ENCODE peak calls at places on chromosomes 1 and 21, in ten cellular contexts. U, C, K, T, B, S, V, P, N and F are unnamed samples.

GRCh38 chr1:210407207-210407886 is 78.6 kb downstream of the HHAT start:
- DNase-seq in C (peak), P (peak), V (peak), N (peak), S (no peak), K (peak), B (peak), U (peak), T (peak), F (peak)

GRCh38 chr1:22331618-22332017 is 120.0 kb upstream of the ZBTB40 start:
- DNase-seq in C (no peak), U (no peak), V (no peak), P (no peak), K (no peak), S (no peak), N (peak), T (no peak), B (no peak), F (no peak)

GRCh38 chr1:173509797-173510196 is 32.7 kb downstream of the PRDX6 start:
- DNase-seq in U (no peak), B (no peak), V (no peak), T (no peak), P (no peak), C (no peak), K (no peak), S (no peak), N (no peak), F (no peak)

GRCh38 chr1:109910963-109911798 is 532 bp downstream of the CSF1 start:
- DNase-seq in K (no peak), V (no peak), B (peak), T (no peak), S (no peak), C (no peak), U (peak), P (no peak), N (peak), F (no peak)

GRCh38 chr1:155038602-155039307 is 5.1 kb downstream of the DCST1 start:
- DNase-seq in U (peak), N (no peak), B (no peak), T (peak), S (no peak), P (no peak), C (no peak), K (peak), V (no peak), F (no peak)

GRCh38 chr1:95582191-95582590 is 348.2 kb downstream of the RWDD3 start:
- DNase-seq in U (no peak), B (no peak), K (no peak), C (no peak), T (no peak), N (no peak), P (no peak), V (no peak), S (no peak), F (no peak)

GRCh38 chr1:200038987-200039848 is 11.7 kb downstream of the NR5A2 start:
- DNase-seq in N (peak), T (peak), P (no peak), B (no peak), C (no peak), S (no peak), K (no peak), U (peak), V (no peak), F (peak)

GRCh38 chr1:168551688-168552087 is 7.9 kb upstream of the XCL2 start:
- DNase-seq in U (no peak), B (no peak), P (no peak), S (no peak), T (no peak), K (no peak), C (no peak), V (no peak), N (no peak), F (no peak)

GRCh38 chr1:4711191-4711915 is 56.9 kb downstream of the AJAP1 start:
- DNase-seq in V (no peak), C (no peak), N (peak), K (no peak), B (no peak), P (no peak), S (no peak), T (peak), U (no peak), F (no peak)

GRCh38 chr1:182101415-182102041 is 40.0 kb upstream of the ZNF648 start:
- DNase-seq in N (peak), C (no peak), V (no peak), P (no peak), T (peak), U (no peak), S (no peak), B (no peak), K (no peak), F (no peak)

GRCh38 chr1:233919786-233920185 is 15.3 kb downstream of the SLC35F3 start:
- DNase-seq in C (no peak), K (no peak), T (no peak), U (peak), V (no peak), B (no peak), N (no peak), P (no peak), S (no peak), F (no peak)

GRCh38 chr1:43557744-43558245 is 27.1 kb downstream of the PTPRF start:
- DNase-seq in T (peak), B (no peak), V (no peak), K (peak), P (no peak), N (peak), C (no peak), U (no peak), S (no peak), F (no peak)

GRCh38 chr1:30532621-30533020 is 190.8 kb downstream of the MATN1 start:
- DNase-seq in U (no peak), B (no peak), S (no peak), K (no peak), P (no peak), V (no peak), N (no peak), T (no peak), C (no peak), F (no peak)

GRCh38 chr1:164886101-164886500 is 327.1 kb downstream of the PBX1 start:
- DNase-seq in U (no peak), C (no peak), K (no peak), S (no peak), T (peak), P (no peak), N (no peak), V (no peak), B (no peak), F (peak)

GRCh38 chr1:14479865-14480264 is 118.6 kb upstream of the KAZN start:
- DNase-seq in P (no peak), S (no peak), C (no peak), N (no peak), T (peak), U (peak), B (no peak), K (peak), V (no peak), F (no peak)

GRCh38 chr1:64161347-64162080 is 41.9 kb upstream of the UBE2U start:
- DNase-seq in N (no peak), B (no peak), C (no peak), K (no peak), U (peak), P (no peak), S (peak), T (no peak), V (no peak), F (no peak)

GRCh38 chr1:183090386-183091006 is 67.3 kb downstream of the LAMC1 start:
- DNase-seq in V (no peak), B (no peak), S (no peak), N (no peak), T (no peak), P (peak), C (no peak), U (no peak), K (no peak), F (peak)

GRCh38 chr1:180501865-180502360 is 464 bp downstream of the ACBD6 start:
- DNase-seq in N (no peak), T (peak), B (no peak), S (no peak), P (no peak), K (no peak), C (no peak), V (no peak), U (no peak), F (peak)

GRCh38 chr21:33278736-33279135 is 12.6 kb downstream of the IL10RB start:
- DNase-seq in S (no peak), N (no peak), P (no peak), C (no peak), T (no peak), K (no peak), B (no peak), V (no peak), U (no peak), F (no peak)

GRCh38 chr1:93960641-93961147 is 51.5 kb upstream of the GCLM start:
- DNase-seq in T (peak), U (no peak), V (no peak), S (no peak), K (no peak), N (no peak), P (no peak), C (no peak), B (no peak), F (no peak)

GRCh38 chr1:202586018-202586821 is 124.0 kb downstream of the SYT2 start:
- DNase-seq in C (no peak), N (no peak), U (peak), S (no peak), P (peak), B (no peak), V (no peak), K (peak), T (peak), F (peak)